ENCODE peak calls at places on chromosome X, in six cellular contexts. N, M, Y, Q, D and O are unnamed samples.

GRCh38 chrX:10615931-10616780 is 4.2 kb downstream of the MID1 start:
- DNase-seq in D (peak), Q (peak), N (no peak), Y (peak), M (peak), O (no peak)

GRCh38 chrX:132071260-132071659 is 48.2 kb downstream of the STK26 start:
- DNase-seq in Y (peak), N (no peak), Q (peak), D (no peak), M (peak), O (no peak)

GRCh38 chrX:16610121-16610565 is 39.8 kb upstream of the S100G start:
- DNase-seq in N (no peak), Q (no peak), M (peak), D (peak), Y (no peak), O (no peak)

GRCh38 chrX:74133156-74133796 is 170.7 kb upstream of the ZCCHC13 start:
- DNase-seq in Y (peak), D (no peak), Q (peak), N (peak), M (peak), O (peak)

GRCh38 chrX:15653961-15654360 is 10.6 kb downstream of the CLTRN start:
- DNase-seq in N (no peak), D (no peak), Y (no peak), M (no peak), Q (no peak), O (no peak)

GRCh38 chrX:48715066-48715465 is 18.5 kb downstream of the SUV39H1 start:
- DNase-seq in D (no peak), Q (peak), Y (no peak), N (no peak), M (peak), O (no peak)

GRCh38 chrX:103253608-103254007 is 1.3 kb downstream of the TCEAL8 start:
- DNase-seq in M (peak), Y (no peak), Q (peak), N (no peak), D (no peak), O (no peak)

GRCh38 chrX:153445106-153445855 is 575 bp downstream of the TREX2 start:
- DNase-seq in D (no peak), Q (no peak), Y (no peak), N (no peak), M (no peak), O (no peak)

GRCh38 chrX:9765737-9766098 is at the start of gene GPR143:
- DNase-seq in M (no peak), N (no peak), Q (no peak), Y (no peak), D (no peak), O (no peak)

GRCh38 chrX:53421772-53422090 is 723 bp downstream of the SMC1A start:
- DNase-seq in Q (no peak), D (no peak), Y (no peak), M (no peak), N (no peak), O (no peak)

GRCh38 chrX:56503941-56504673 is 59.3 kb upstream of the UBQLN2 start:
- DNase-seq in Y (no peak), M (no peak), N (no peak), Q (no peak), D (no peak), O (no peak)

GRCh38 chrX:14630724-14631123 is 101.4 kb downstream of the GLRA2 start:
- DNase-seq in Q (no peak), D (no peak), Y (no peak), N (no peak), M (no peak), O (no peak)

GRCh38 chrX:12978205-12979010 is 3.5 kb downstream of the TMSB4X start:
- DNase-seq in Y (peak), N (no peak), Q (peak), D (no peak), M (peak), O (peak)

GRCh38 chrX:119512145-119512800 is 44.0 kb downstream of the SLC25A5 start:
- DNase-seq in Q (peak), Y (peak), D (no peak), M (peak), N (peak), O (peak)

GRCh38 chrX:44570524-44570923 is 27.9 kb upstream of the FUNDC1 start:
- DNase-seq in Q (peak), N (no peak), D (no peak), Y (no peak), M (peak), O (no peak)

GRCh38 chrX:8731579-8732395 is at the start of gene ANOS1:
- DNase-seq in Y (no peak), D (no peak), N (no peak), Q (peak), M (peak), O (peak)

DNA sequence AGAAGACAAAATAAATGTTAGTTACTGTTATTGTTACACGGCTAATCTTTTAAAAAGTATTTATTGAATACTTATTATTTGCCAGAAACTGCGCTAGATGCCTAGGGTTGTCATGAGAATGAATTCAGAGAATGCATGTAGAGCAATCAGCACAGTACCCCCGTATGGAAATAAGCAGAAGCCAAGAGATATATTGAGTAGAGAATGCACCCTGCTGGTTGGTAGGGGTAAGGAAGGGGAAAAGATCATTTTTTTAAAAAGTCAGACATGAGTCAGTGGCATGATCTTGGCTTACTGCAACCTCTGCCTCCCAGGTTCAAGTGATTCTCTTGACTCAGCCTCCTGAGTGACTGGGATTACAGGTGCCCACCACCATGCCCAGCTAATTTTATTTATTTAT is 13.1 kb upstream of the DRP2 start:
- DNase-seq in Y (peak), M (peak), N (peak), D (no peak), Q (peak), O (peak)
- TF ChIP-seq CTCF in Y (peak), M (peak), N (no peak), D (peak), Q (peak), O (peak)

GRCh38 chrX:323721-324628 is 5.4 kb upstream of the GTPBP6 start:
- DNase-seq in M (peak), Q (peak), N (peak), D (no peak), Y (peak), O (peak)
- TF ChIP-seq CTCF in M (no peak), Q (no peak), N (no peak), D (peak), Y (peak), O (no peak)

DNA sequence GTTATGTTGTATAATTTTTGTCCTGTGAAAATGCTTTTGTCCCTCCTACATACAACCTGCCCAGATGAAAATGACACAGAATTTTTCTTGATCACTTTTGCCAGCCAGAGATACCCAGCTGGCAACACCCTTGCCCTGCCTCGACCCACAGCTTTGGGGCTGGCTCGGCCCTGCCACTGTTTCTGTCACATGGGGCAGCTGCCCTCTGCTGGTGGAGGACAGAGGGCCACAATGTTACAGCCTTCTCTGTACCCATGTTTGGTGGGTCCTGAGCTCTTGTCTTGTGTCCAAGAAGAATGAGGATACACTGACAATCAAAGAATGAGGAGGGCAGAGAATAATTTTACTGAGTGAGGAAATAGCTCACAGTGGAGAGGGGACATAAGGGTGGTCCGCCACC is 31.1 kb downstream of the BMP15 start:
- DNase-seq in M (no peak), Q (no peak), D (no peak), Y (peak), N (no peak), O (peak)
- TF ChIP-seq CTCF in M (peak), Q (peak), D (peak), Y (peak), N (peak), O (peak)

GRCh38 chrX:110136136-110136535 is 133.2 kb downstream of the TMEM164 start:
- DNase-seq in N (no peak), D (no peak), Y (no peak), M (peak), Q (no peak), O (no peak)
- TF ChIP-seq CTCF in N (no peak), D (no peak), Y (no peak), M (no peak), Q (no peak), O (no peak)

DNA sequence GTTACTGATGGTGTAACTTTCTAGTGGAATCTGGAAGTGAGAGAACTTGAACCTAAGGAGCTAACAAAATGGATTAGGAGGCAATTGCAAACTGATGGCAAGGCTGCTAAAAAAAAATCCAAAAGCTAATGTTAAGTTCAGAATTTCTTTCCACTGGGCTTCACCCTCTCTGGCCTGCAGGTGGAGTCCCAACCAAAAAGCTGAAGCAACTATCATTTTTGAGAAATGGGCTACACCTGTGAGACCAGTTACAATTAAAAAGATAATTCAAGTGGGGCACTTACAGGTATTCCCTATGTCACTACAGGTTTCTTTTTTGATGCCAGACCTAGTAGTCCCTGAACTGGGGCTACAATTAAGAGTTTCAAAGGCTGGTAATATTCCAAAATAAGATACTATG is 142.1 kb upstream of the FTHL17 start:
- DNase-seq in N (no peak), D (no peak), Y (peak), M (no peak), Q (no peak), O (peak)
- TF ChIP-seq CTCF in N (peak), D (peak), Y (peak), M (peak), Q (peak), O (peak)

GRCh38 chrX:51641421-51642021 is 22.8 kb upstream of the CENPVL3 start:
- DNase-seq in M (peak), N (peak), Y (peak), Q (peak), D (peak), O (peak)
- TF ChIP-seq CTCF in M (peak), N (peak), Y (peak), Q (peak), D (peak), O (peak)

GRCh38 chrX:39165773-39166172 is 364.5 kb downstream of the MID1IP1 start:
- DNase-seq in Q (no peak), N (no peak), M (no peak), D (no peak), Y (no peak), O (no peak)
- TF ChIP-seq CTCF in Q (no peak), N (no peak), M (no peak), D (no peak), Y (no peak), O (no peak)

GRCh38 chrX:29941292-29941691 is 274.1 kb upstream of the MAGEB2 start:
- DNase-seq in Q (peak), Y (no peak), D (no peak), M (peak), N (no peak), O (no peak)

GRCh38 chrX:29935455-29935854 is 279.9 kb upstream of the MAGEB2 start:
- DNase-seq in Y (no peak), Q (no peak), M (no peak), N (no peak), D (no peak), O (no peak)

DNA sequence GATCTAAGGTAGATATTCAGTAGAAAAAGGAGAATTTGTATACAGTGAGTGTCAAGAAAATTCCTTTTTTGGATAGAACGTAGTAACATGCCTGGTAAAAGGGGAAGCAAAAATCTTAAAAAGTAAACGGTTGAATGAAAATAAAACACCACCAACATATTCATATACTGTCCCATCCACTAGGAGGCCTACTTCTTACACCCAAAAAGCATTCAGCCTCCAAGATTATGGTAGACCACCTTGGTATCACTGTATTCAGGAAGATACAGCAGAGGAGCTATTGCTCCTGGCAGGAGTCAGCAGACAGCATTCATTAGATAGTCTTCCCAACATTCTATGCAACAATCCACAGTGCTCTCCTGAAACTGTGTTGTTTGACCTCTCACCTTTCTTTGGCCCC is 274.6 kb upstream of the MAGEB2 start:
- DNase-seq in M (no peak), D (no peak), Y (no peak), N (no peak), Q (no peak), O (no peak)
- TF ChIP-seq CTCF in M (no peak), D (no peak), Y (peak), N (no peak), Q (no peak), O (no peak)

GRCh38 chrX:150365051-150365952 is 2.2 kb downstream of the MAMLD1 start:
- DNase-seq in D (no peak), M (peak), N (peak), Q (peak), Y (no peak), O (peak)

GRCh38 chrX:150364347-150365050 is 1.4 kb downstream of the MAMLD1 start:
- DNase-seq in Q (no peak), M (peak), Y (no peak), D (no peak), N (no peak), O (no peak)

GRCh38 chrX:150361777-150362351 is 1.3 kb upstream of the MAMLD1 start:
- DNase-seq in Y (no peak), N (no peak), M (peak), Q (no peak), D (no peak), O (no peak)

GRCh38 chrX:150362599-150363481 is at the start of gene MAMLD1:
- DNase-seq in Q (peak), D (no peak), N (peak), Y (no peak), M (peak), O (peak)

DNA sequence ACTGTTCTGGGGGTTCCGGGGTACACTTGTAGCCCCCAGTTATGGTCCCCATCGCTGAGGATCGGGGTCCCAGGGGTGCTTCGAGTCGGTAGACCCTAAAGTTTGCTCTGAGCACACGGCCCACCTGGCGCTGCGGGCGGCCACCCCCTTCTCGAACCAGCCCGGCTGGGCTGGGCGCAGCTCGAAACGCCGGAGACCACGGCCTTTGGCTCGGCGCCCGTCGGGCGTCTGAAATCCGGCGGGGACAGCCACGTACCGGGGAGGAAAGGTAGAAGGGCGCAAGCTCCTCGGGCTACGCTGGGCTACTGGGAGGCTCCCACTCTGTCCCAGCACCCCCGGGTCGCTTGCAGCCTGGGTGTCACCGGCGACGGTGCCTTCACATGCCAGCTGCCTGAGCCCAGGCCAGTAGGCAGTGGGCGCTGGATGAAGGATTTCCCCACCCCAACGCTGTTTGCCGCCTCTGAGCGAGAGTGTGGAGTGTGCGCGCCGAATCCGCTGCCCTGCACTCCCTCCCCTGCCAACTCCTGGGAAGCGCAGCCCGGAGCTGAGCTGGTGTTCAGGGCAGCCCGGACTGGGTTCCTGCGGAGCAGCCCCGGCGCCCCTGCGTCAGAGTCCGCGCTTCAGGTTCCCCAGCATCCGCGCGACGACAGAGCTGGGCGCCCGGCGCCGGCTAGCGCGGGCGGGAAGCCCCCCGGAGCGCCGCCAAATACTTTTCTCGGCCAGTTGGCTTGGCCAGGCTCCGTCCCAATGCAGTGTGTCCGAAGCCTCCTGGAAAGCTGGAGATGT is 637 bp downstream of the MAMLD1 start:
- DNase-seq in M (peak), D (no peak), N (no peak), Y (no peak), Q (peak), O (no peak)
- TF ChIP-seq CTCF in M (no peak), D (peak), N (no peak), Y (no peak), Q (peak), O (no peak)